ENCODE peak calls at places on chromosome 5, in four cellular contexts. H is CD4-positive, alpha-beta T cell; N is GM13977; W is stimulated activated CD8-positive, alpha-beta memory T cell treated with anti-CD3 and anti-CD28 coated beads, Interleukin-15, amount 100 ng/mL, for 1 hour. C is an unnamed sample.

GRCh38 chr5:15683332-15683731 is 183.4 kb downstream of the FBXL7 start:
- DNase-seq in W (no peak), N (no peak), H (no peak), C (no peak)

GRCh38 chr5:141567513-141568117 is 51.2 kb downstream of the DIAPH1 start:
- DNase-seq in W (no peak), N (no peak), H (no peak), C (no peak)

GRCh38 chr5:160629007-160629402 is 207.3 kb downstream of the PTTG1 start:
- DNase-seq in H (no peak), N (no peak), W (no peak), C (no peak)

GRCh38 chr5:81626524-81626923 is 124.4 kb downstream of the SSBP2 start:
- DNase-seq in W (no peak), N (no peak), H (no peak), C (no peak)

GRCh38 chr5:124895236-124895635 is 148.8 kb upstream of the ZNF608 start:
- DNase-seq in W (no peak), H (no peak), N (no peak), C (no peak)

GRCh38 chr5:180595381-180596114 is 4.2 kb upstream of the SCGB3A1 start:
- DNase-seq in N (peak), H (no peak), W (no peak), C (no peak)

GRCh38 chr5:93585054-93585751 is 2.2 kb downstream of the NR2F1 start:
- DNase-seq in H (no peak), W (no peak), N (no peak), C (no peak)

GRCh38 chr5:92505145-92505544 is 1075.9 kb downstream of the NR2F1-AS1 start:
- DNase-seq in W (no peak), N (no peak), H (no peak), C (no peak)

GRCh38 chr5:147688965-147689364 is 93.6 kb downstream of the JAKMIP2 start:
- DNase-seq in H (no peak), W (no peak), N (no peak), C (no peak)

GRCh38 chr5:65213921-65214525 is 267.7 kb downstream of the ADAMTS6 start:
- DNase-seq in W (no peak), N (no peak), H (no peak), C (no peak)

GRCh38 chr5:139964994-139965565 is 78.0 kb downstream of the NRG2 start:
- DNase-seq in N (no peak), W (no peak), H (no peak), C (no peak)

GRCh38 chr5:24163091-24163490 is 481.7 kb downstream of the CDH10 start:
- DNase-seq in H (no peak), W (no peak), N (no peak), C (no peak)

GRCh38 chr5:90201923-90202322 is 207.6 kb downstream of the CETN3 start:
- DNase-seq in N (no peak), H (no peak), W (no peak), C (no peak)

GRCh38 chr5:60883229-60883628 is 39.2 kb upstream of the ELOVL7 start:
- DNase-seq in W (no peak), H (no peak), N (peak), C (no peak)

GRCh38 chr5:44099643-44100042 is 289.6 kb downstream of the FGF10 start:
- DNase-seq in N (no peak), W (no peak), H (no peak), C (no peak)

GRCh38 chr5:149037819-149038218 is 25.0 kb downstream of the SH3TC2 start:
- DNase-seq in W (no peak), N (no peak), H (no peak), C (no peak)

GRCh38 chr5:67578011-67578410 is 381.4 kb upstream of the CD180 start:
- DNase-seq in W (no peak), H (no peak), N (no peak), C (no peak)

GRCh38 chr5:1725641-1726468 is 73.8 kb downstream of the MRPL36 start:
- DNase-seq in W (no peak), H (no peak), N (no peak), C (no peak)